ENCODE peak calls at places on chromosomes 11 and 22, in four cellular contexts. Y is GM12878, S is HepG2, Q is SK-N-SH. D is an unnamed sample.

GRCh38 chr11:111983187-111983986 is 41.8 kb upstream of the DLAT start:
- DNase-seq in S (peak; percentile 91), Y (no peak), Q (no peak), D (no peak)

GRCh38 chr11:122093731-122094130 is 22.3 kb downstream of the BLID start:
- DNase-seq in Q (no peak), S (no peak), Y (no peak), D (no peak)

GRCh38 chr11:27907534-27907933 is 200.4 kb downstream of the KIF18A start:
- DNase-seq in S (no peak), Q (no peak), Y (no peak), D (no peak)

GRCh38 chr11:118144301-118144701 is 8.3 kb downstream of the SCN4B start:
- DNase-seq in Y (no peak), Q (no peak), S (no peak), D (no peak)

GRCh38 chr11:5550440-5551095 is 2.2 kb upstream of the OR52H1 start:
- DNase-seq in Q (no peak), Y (peak; percentile 8), S (no peak), D (peak; percentile 21)

GRCh38 chr11:9672288-9672916 is 8.5 kb downstream of the SWAP70 start:
- DNase-seq in Y (no peak), S (no peak), Q (no peak), D (no peak)

GRCh38 chr11:110856340-110856739 is 144.1 kb upstream of the ARHGAP20 start:
- DNase-seq in S (no peak), Q (no peak), Y (no peak), D (no peak)

GRCh38 chr11:28833670-28834069 is 725.5 kb downstream of the METTL15 start:
- DNase-seq in S (no peak), Q (no peak), Y (no peak), D (peak; percentile 94)

GRCh38 chr11:134086376-134086775 is 17.5 kb downstream of the JAM3 start:
- DNase-seq in Y (no peak), S (no peak), Q (no peak), D (no peak)

GRCh38 chr11:126115253-126115540 is 52.5 kb upstream of the CDON start:
- DNase-seq in Y (no peak), S (no peak), Q (peak; percentile 84), D (no peak)

GRCh38 chr11:78651136-78651775 is 76.6 kb upstream of the NARS2 start:
- DNase-seq in S (no peak), Q (no peak), Y (no peak), D (no peak)

GRCh38 chr11:119169272-119169719 is 771 bp downstream of the NLRX1 start:
- DNase-seq in Y (no peak), S (peak; percentile 37), Q (no peak), D (peak; percentile 58)

GRCh38 chr11:23134627-23135026 is 274.4 kb upstream of the CCDC179 start:
- DNase-seq in Q (no peak), S (no peak), Y (no peak), D (no peak)

GRCh38 chr11:56497010-56497409 is 5.8 kb upstream of the OR5M8 start:
- DNase-seq in S (no peak), Q (no peak), Y (no peak), D (no peak)

GRCh38 chr11:92149996-92150395 is 74.6 kb upstream of the FAT3 start:
- DNase-seq in Y (no peak), S (no peak), Q (no peak), D (no peak)

GRCh38 chr11:16402654-16403447 is 46.5 kb upstream of the SOX6 start:
- DNase-seq in S (peak; percentile 92), Y (no peak), Q (no peak), D (no peak)

GRCh38 chr22:36587289-36588154 is 58.6 kb upstream of the EIF3D start:
- DNase-seq in Q (no peak), Y (no peak), S (no peak), D (no peak)

GRCh38 chr11:77510095-77510494 is 36.2 kb upstream of the PAK1 start:
- DNase-seq in Q (no peak), Y (no peak), S (no peak), D (no peak)

GRCh38 chr11:77515483-77515882 is 41.6 kb upstream of the PAK1 start:
- DNase-seq in S (peak; percentile 65), Y (no peak), Q (no peak), D (peak; percentile 64)

GRCh38 chr11:77515063-77515462 is 41.2 kb upstream of the PAK1 start:
- DNase-seq in Y (no peak), S (no peak), Q (peak; percentile 51), D (no peak)

GRCh38 chr11:77508031-77508430 is 34.1 kb upstream of the PAK1 start:
- DNase-seq in Y (no peak), S (no peak), Q (no peak), D (no peak)

GRCh38 chr11:77512092-77512491 is 38.2 kb upstream of the PAK1 start:
- DNase-seq in Q (no peak), S (no peak), Y (no peak), D (no peak)
- TF ChIP-seq PBX3 in Q (no peak), S (no peak), Y (no peak), D (no peak)

GRCh38 chr11:69280451-69280850 is 13.5 kb upstream of the MYEOV start:
- DNase-seq in Y (no peak), S (no peak), Q (no peak), D (peak; percentile 36)
- TF ChIP-seq PBX3 in Y (no peak), S (no peak), Q (no peak), D (no peak)

DNA sequence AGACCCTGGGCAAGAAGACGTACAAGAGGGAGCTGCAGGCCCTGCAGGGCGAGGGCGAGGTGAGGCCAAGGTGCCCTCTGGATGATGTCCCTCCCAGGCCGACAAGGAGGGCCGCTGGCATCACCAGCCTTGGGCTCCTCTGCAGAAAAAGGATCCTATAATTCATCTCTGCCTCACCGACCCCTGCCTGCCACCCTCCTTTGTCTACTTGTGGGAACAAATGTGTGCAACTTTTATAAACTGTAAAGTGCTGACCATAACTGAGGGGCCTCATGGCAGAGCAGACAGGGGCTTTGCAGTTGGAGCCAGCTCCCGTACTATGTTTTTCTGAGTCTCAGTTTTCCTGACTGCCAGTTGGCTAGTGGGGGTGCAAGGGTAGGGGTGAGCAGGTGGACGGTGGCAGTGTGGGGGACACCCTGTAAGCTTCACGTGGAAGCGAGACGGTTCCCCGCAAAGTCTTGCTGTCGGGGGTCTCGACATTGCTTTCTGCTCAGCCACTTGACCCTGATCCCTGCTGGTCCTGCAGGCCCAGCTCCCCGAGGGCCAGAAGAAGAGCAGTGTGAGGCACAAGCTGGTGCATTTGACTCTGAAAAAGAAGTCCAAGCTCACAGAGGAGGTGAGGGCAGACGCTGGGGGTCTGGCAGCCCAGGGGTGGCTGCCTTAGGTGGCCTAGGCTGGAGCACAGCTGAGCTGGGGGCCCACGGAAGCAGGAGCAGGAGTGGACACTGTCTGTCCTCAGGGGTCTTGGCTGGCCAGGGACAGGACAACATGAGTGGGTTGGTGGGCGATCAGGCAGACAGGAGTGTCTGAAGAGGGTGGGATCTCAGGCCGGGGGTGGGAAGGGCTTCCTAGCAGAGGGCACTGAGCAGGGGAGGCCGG is 54.7 kb downstream of the MYO7A start:
- DNase-seq in S (no peak), Y (no peak), Q (no peak), D (no peak)
- TF ChIP-seq PBX3 in S (no peak), Y (no peak), Q (no peak), D (no peak)

GRCh38 chr11:102869354-102869753 is 5.4 kb downstream of the MMP12 start:
- DNase-seq in Y (no peak), S (no peak), Q (no peak), D (peak; percentile 31)
- TF ChIP-seq PBX3 in Y (no peak), S (no peak), Q (no peak), D (no peak)

GRCh38 chr11:603154-603553 is 12.6 kb downstream of the IRF7 start:
- DNase-seq in S (no peak), Q (no peak), Y (no peak), D (no peak)

GRCh38 chr11:607971-608659 is 7.6 kb downstream of the IRF7 start:
- DNase-seq in S (no peak), Y (no peak), Q (no peak), D (no peak)

GRCh38 chr11:606245-606644 is 9.5 kb downstream of the IRF7 start:
- DNase-seq in Q (peak; percentile 92), S (no peak), Y (no peak), D (peak; percentile 50)

GRCh38 chr11:607020-607780 is 8.6 kb downstream of the IRF7 start:
- DNase-seq in Y (no peak), Q (no peak), S (no peak), D (no peak)

DNA sequence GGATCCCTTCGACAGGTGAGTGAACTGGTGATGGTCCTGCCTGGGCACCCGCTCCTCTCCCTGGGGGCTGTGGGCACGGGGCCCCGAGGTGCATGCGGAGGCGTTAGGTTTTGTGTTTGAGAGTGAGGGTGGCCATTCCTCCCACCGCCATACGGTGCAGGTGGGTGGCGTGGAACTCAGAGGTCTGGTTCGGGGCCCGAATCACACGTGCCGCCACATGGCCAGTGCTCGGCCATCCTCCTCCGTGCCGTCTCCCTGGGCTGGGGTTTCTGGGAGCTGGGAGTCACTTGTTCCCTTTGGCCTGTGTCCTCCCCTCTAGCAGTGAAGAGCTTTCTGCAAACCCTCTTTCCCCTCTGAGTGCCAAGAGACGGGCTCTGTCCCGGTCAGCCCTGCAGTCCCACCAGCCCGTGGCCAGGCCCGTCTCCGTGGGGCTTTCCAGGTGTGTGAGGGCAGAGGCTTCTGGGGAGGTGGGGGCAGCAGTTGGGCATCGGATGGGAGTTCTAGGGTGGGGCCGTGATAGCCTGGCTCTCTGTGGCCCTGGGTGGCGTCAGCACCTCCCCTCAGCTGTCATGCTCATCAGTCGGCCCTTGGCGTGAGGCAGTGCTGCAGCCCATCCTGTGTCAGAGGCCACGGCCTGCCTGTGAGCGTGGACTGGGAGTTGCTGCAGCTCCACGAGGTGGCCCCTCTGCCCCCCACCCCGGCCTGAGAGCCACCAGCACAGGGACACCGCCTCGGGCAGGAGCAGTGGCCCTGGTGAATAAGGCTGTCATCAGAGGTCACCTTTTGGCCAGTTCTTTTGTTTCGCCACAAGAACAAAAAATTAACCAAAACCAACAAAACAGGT is 10.2 kb downstream of the IRF7 start:
- DNase-seq in Q (no peak), S (no peak), Y (no peak), D (no peak)
- TF ChIP-seq PBX3 in Q (no peak), S (no peak), Y (no peak), D (no peak)

GRCh38 chr11:75280770-75281468 is 40.3 kb downstream of the TPBGL start:
- DNase-seq in Q (no peak), Y (no peak), S (no peak), D (no peak)

GRCh38 chr11:75280227-75280671 is 39.7 kb downstream of the TPBGL start:
- DNase-seq in S (peak; percentile 54), Q (peak; percentile 95), Y (peak; percentile 16), D (peak; percentile 93)

GRCh38 chr11:75285776-75286360 is 45.3 kb downstream of the TPBGL start:
- DNase-seq in Q (no peak), Y (no peak), S (no peak), D (no peak)

GRCh38 chr11:75281469-75282095 is 41.0 kb downstream of the TPBGL start:
- DNase-seq in Y (no peak), S (no peak), Q (no peak), D (no peak)

DNA sequence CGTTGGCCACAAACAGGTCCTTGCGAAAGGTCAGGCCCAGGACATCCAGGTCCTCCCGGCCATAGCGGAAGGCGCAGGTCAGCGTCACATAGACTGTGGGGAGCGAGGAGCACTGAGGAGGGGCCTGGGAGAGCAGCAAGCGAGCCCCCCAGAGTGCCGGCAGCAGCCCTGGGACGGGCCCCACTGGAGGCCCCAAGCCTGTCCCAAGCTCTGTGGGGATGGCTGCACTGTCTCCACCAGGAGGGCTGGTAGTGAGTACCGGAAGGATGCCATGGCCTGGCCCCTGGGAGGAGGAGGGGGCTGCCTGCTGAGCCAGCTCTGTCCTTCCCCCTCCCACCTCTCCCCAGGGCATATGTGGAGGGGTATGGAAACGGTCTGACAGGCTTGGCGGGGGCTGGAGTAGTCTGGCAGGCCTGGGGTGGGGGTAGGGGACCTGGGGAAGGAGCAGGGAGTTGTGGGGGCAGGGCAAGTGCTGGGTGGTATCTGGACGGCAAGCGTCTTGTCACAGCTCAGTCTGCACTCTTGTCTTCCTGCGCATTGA is 42.9 kb downstream of the TPBGL start:
- DNase-seq in S (no peak), Y (no peak), Q (peak; percentile 54), D (no peak)
- TF ChIP-seq PBX3 in S (no peak), Y (no peak), Q (no peak), D (no peak)